ENCODE peak calls at places on chromosomes 4 and X, in nine cellular contexts. X, Q, V, U, C, Z, D, E and N are unnamed samples. For H3K36me3, the result is how much of the 10 kb centered on the place peaks cover.

GRCh38 chrX:40550069-40550468 is 30.7 kb upstream of the ATP6AP2 start:
- DNase-seq in X (no peak), Q (no peak), V (no peak), U (no peak), C (no peak), Z (no peak), D (no peak), E (no peak), N (no peak)

GRCh38 chr4:101400096-101400495 is 52.8 kb upstream of the PPP3CA start:
- DNase-seq in X (no peak), Q (no peak), V (no peak), U (no peak), C (no peak), Z (no peak), D (no peak), E (no peak), N (no peak)

GRCh38 chrX:85213792-85214530 is 29.6 kb downstream of the SATL1 start:
- DNase-seq in X (no peak), Q (no peak), V (no peak), U (no peak), C (no peak), Z (no peak), D (no peak), E (no peak), N (no peak)

GRCh38 chrX:1455948-1456280 is 3.2 kb upstream of the ASMTL start:
- DNase-seq in X (no peak), Q (no peak), V (peak), U (peak), C (no peak), Z (no peak), D (no peak), E (no peak), N (no peak)

GRCh38 chr4:123102897-123103489 is 180.6 kb upstream of the NUDT6 start:
- DNase-seq in X (no peak), Q (peak), V (no peak), U (no peak), C (no peak), Z (peak), D (no peak), E (no peak), N (no peak)

GRCh38 chr4:7769936-7770674 is 169.6 kb downstream of the AFAP1 start:
- DNase-seq in X (no peak), Q (peak), V (no peak), U (no peak), C (no peak), Z (peak), D (no peak), E (peak), N (no peak)

GRCh38 chrX:124263743-124264142 is 68.7 kb upstream of the TEX13D start:
- DNase-seq in X (no peak), Q (no peak), V (no peak), U (no peak), C (no peak), Z (no peak), D (no peak), E (no peak), N (no peak)

GRCh38 chr4:73683033-73683432 is 57.3 kb upstream of the CXCL8 start:
- DNase-seq in X (no peak), Q (no peak), V (no peak), U (no peak), C (no peak), Z (no peak), D (no peak), E (no peak), N (no peak)

GRCh38 chr4:5976431-5976830 is 41.8 kb downstream of the C4orf50 start:
- DNase-seq in X (no peak), Q (no peak), V (no peak), U (no peak), C (no peak), Z (no peak), D (no peak), E (peak), N (no peak)

GRCh38 chr4:78612398-78613005 is 60.9 kb downstream of the ANXA3 start:
- DNase-seq in X (peak), Q (peak), V (no peak), U (no peak), C (peak), Z (peak), D (no peak), E (no peak), N (no peak)

GRCh38 chrX:119189115-119189514 is 47.0 kb upstream of the PGRMC1 start:
- DNase-seq in X (no peak), Q (no peak), V (no peak), U (no peak), C (no peak), Z (no peak), D (no peak), E (no peak), N (no peak)

GRCh38 chrX:119190251-119190651 is 45.8 kb upstream of the PGRMC1 start:
- DNase-seq in X (no peak), Q (no peak), V (no peak), U (no peak), C (no peak), Z (no peak), D (no peak), E (no peak), N (no peak)

GRCh38 chrX:119190736-119191282 is 45.3 kb upstream of the PGRMC1 start:
- DNase-seq in X (no peak), Q (no peak), V (no peak), U (no peak), C (no peak), Z (no peak), D (no peak), E (no peak), N (no peak)

GRCh38 chrX:119189586-119189985 is 46.5 kb upstream of the PGRMC1 start:
- DNase-seq in X (no peak), Q (no peak), V (no peak), U (peak), C (no peak), Z (no peak), D (no peak), E (no peak), N (no peak)

DNA sequence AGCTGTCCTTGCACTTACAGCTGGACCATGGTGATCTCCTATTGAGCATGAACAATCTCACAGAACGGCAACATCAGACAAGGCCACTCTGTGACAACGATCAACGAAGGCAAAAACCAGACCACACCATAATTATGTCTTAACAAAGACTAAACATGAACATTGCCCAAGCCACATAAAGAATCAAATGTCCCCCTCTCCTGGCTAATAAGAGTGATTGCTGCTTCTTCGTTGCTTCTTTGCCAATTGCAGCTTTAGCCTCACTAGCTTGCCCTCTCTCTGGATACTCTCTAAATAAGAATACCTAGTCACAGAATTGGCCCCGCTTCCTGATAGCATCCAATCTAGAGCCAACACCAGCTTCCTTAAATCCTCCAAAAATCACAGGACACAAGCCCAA is 41.5 kb upstream of the PGRMC1 start:
- DNase-seq in X (no peak), Q (peak), V (no peak), U (no peak), C (no peak), Z (no peak), D (no peak), E (no peak), N (no peak)
- TF ChIP-seq CTCF in X (no peak), Q (no peak), V (no peak), U (no peak), C (no peak), Z (peak), D (no peak), E (no peak), N (no peak)

GRCh38 chr4:866761-867390 is 40.9 kb upstream of the CPLX1 start:
- DNase-seq in X (no peak), Q (no peak), V (no peak), U (no peak), C (no peak), Z (no peak), D (no peak), E (no peak), N (no peak)

GRCh38 chr4:868421-868820 is 42.5 kb upstream of the CPLX1 start:
- DNase-seq in X (no peak), Q (no peak), V (no peak), U (no peak), C (no peak), Z (no peak), D (no peak), E (no peak), N (no peak)

GRCh38 chr4:866068-866760 is 40.3 kb upstream of the CPLX1 start:
- DNase-seq in X (no peak), Q (no peak), V (no peak), U (no peak), C (no peak), Z (no peak), D (no peak), E (no peak), N (no peak)

GRCh38 chr4:869776-870175 is 43.8 kb upstream of the CPLX1 start:
- DNase-seq in X (no peak), Q (no peak), V (no peak), U (no peak), C (no peak), Z (no peak), D (no peak), E (no peak), N (no peak)

DNA sequence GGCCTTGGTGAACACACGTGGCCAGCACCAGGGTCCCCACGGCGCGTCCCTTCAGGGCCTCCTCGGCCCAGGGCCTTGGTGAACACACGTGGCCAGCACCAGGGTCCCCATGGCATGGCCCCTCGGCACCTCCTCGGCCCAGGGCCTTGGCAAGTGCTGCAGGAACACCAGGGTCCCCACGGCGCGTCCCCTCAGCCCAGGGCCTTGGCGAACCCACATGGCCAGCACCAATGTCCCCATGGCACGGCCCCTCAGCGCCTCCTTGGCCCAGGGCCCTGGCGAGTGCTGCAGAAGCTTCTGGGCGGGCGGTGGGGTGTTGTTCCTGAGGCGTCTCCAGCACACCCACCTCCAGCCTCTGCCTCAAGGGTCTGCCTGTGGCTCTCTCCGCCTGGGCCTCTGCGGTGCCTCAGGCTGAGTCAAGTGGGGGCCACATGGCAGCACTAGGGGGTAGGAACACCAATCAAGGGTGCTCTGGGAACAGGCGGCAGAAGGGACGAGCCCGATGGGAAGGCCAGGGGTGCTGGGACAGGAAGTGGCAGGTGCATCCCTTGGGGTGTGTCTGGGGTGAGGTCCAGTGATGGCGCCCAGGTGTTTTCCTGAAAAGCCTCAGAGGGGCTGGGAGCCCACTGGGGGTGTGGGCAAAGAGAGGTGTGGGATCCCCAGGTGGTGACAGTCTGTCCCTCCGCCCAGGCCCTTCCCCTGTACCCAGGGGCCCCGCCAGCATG is 41.8 kb upstream of the CPLX1 start:
- DNase-seq in X (no peak), Q (no peak), V (no peak), U (no peak), C (no peak), Z (no peak), D (no peak), E (no peak), N (no peak)
- H3K36me3 ChIP-seq in X (under half), Q (under half), V (half or more), U (half or more), C (under half), Z (under half), D (under half), E (under half), N (half or more)

GRCh38 chr4:184347251-184348239 is 126.8 kb downstream of the IRF2 start:
- DNase-seq in X (peak), Q (peak), V (peak), U (no peak), C (peak), Z (no peak), D (no peak), E (no peak), N (no peak)
- TF ChIP-seq POLR2AphosphoS5 in X (peak), Q (no peak), V (peak), U (no peak), C (peak), Z (no peak), D (peak), E (no peak), N (peak)

GRCh38 chrX:53036149-53036548 is 12.4 kb upstream of the GPR173 start:
- DNase-seq in X (no peak), Q (no peak), V (no peak), U (no peak), C (no peak), Z (no peak), D (no peak), E (no peak), N (no peak)
- TF ChIP-seq CTCF in X (no peak), Q (no peak), V (no peak), U (no peak), C (no peak), Z (no peak), D (no peak), E (no peak), N (no peak)

GRCh38 chr4:157099506-157099905 is 23.6 kb downstream of the GLRB start:
- DNase-seq in X (no peak), Q (peak), V (no peak), U (no peak), C (no peak), Z (no peak), D (no peak), E (no peak), N (no peak)

GRCh38 chr4:157104541-157104940 is 28.6 kb downstream of the GLRB start:
- DNase-seq in X (no peak), Q (no peak), V (no peak), U (no peak), C (no peak), Z (no peak), D (no peak), E (no peak), N (no peak)
- H3K36me3 ChIP-seq in X (under half), Q (under half), V (under half), U (under half), C (under half), Z (under half), D (under half), E (under half), N (under half)

GRCh38 chr4:151540728-151541437 is 131.9 kb downstream of the FHIP1A start:
- DNase-seq in X (peak), Q (peak), V (no peak), U (no peak), C (peak), Z (no peak), D (no peak), E (no peak), N (no peak)
- TF ChIP-seq POLR2AphosphoS5 in X (peak), Q (no peak), V (no peak), U (no peak), C (peak), Z (no peak), D (no peak), E (no peak), N (peak)

GRCh38 chrX:137430301-137430700 is 135.6 kb upstream of the ZIC3 start:
- DNase-seq in X (no peak), Q (no peak), V (no peak), U (no peak), C (no peak), Z (no peak), D (no peak), E (no peak), N (no peak)

GRCh38 chrX:137428777-137429564 is 137.0 kb upstream of the ZIC3 start:
- DNase-seq in X (no peak), Q (no peak), V (no peak), U (no peak), C (no peak), Z (no peak), D (no peak), E (no peak), N (no peak)

GRCh38 chrX:137430984-137431475 is 134.9 kb upstream of the ZIC3 start:
- DNase-seq in X (no peak), Q (no peak), V (no peak), U (no peak), C (no peak), Z (no peak), D (no peak), E (no peak), N (no peak)

GRCh38 chrX:137431693-137432488 is 134.0 kb upstream of the ZIC3 start:
- DNase-seq in X (no peak), Q (no peak), V (no peak), U (no peak), C (no peak), Z (no peak), D (no peak), E (no peak), N (no peak)

DNA sequence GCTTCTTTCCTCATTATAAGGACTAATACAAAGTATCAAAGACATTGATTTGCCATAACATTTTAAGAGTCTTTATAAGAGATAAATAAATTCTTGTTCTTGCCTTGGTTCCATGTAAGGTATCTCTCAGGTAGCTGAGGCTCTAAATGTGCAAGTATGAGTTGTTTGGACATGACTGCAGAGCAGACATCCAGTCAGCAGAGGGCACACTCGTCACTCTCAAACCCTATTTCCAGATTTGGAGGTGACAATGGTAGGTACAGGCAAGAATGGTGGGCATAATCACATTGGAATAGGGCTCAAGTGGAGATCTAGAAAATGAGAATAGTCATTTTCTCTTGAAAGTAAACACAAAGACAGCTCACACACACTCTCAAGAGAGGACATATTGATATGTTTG is 133.3 kb upstream of the ZIC3 start:
- DNase-seq in X (no peak), Q (no peak), V (no peak), U (no peak), C (no peak), Z (peak), D (no peak), E (no peak), N (no peak)
- TF ChIP-seq CTCF in X (no peak), Q (no peak), V (no peak), U (no peak), C (no peak), Z (peak), D (peak), E (peak), N (no peak)